ENCODE peak calls at places on chromosomes 5 and 9, in four cellular contexts. H, W, X and G are unnamed samples.

GRCh38 chr9:69745716-69746538 is 13.9 kb downstream of the PTAR1 start:
- DNase-seq in H (no peak), W (peak), X (no peak), G (peak)

GRCh38 chr5:78162253-78162862 is 132.1 kb downstream of the AP3B1 start:
- DNase-seq in H (no peak), W (peak), X (peak), G (peak)

GRCh38 chr5:10524376-10525123 is 39.3 kb upstream of the ANKRD33B start:
- DNase-seq in H (no peak), W (no peak), X (no peak), G (no peak)

GRCh38 chr5:161288071-161288470 is 258.5 kb downstream of the GABRB2 start:
- DNase-seq in H (no peak), W (no peak), X (no peak), G (no peak)

GRCh38 chr5:172235132-172235780 is 41.3 kb downstream of the EFCAB9 start:
- DNase-seq in H (no peak), W (peak), X (peak), G (no peak)

GRCh38 chr9:109253241-109253636 is 67.6 kb downstream of the EPB41L4B start:
- DNase-seq in H (no peak), W (no peak), X (no peak), G (no peak)

GRCh38 chr5:173781826-173782670 is 106.1 kb upstream of the CPEB4 start:
- DNase-seq in H (peak), W (peak), X (peak), G (peak)

GRCh38 chr5:143456952-143457547 is 53.6 kb upstream of the NR3C1 start:
- DNase-seq in H (no peak), W (no peak), X (no peak), G (no peak)

GRCh38 chr9:70411930-70412677 is 2.4 kb downstream of the KLF9 start:
- DNase-seq in H (peak), W (peak), X (peak), G (no peak)

GRCh38 chr9:106956971-106957370 is 94.0 kb downstream of the ZNF462 start:
- DNase-seq in H (no peak), W (no peak), X (no peak), G (no peak)

GRCh38 chr9:111630182-111631070 is 708 bp upstream of the DNAJC25 start:
- DNase-seq in H (no peak), W (no peak), X (no peak), G (no peak)

GRCh38 chr9:108477538-108478006 is 378.2 kb downstream of the ACTL7B start:
- DNase-seq in H (no peak), W (peak), X (no peak), G (no peak)

GRCh38 chr9:104232781-104233341 is 138.8 kb downstream of the SMC2 start:
- DNase-seq in H (no peak), W (no peak), X (no peak), G (no peak)

GRCh38 chr9:83304686-83305085 is 233.5 kb downstream of the FRMD3 start:
- DNase-seq in H (peak), W (peak), X (no peak), G (peak)

GRCh38 chr9:94952553-94953373 is 226.3 kb downstream of the AOPEP start:
- DNase-seq in H (peak), W (no peak), X (peak), G (no peak)

GRCh38 chr9:134130503-134131375 is 5.1 kb upstream of the WDR5 start:
- DNase-seq in H (peak), W (peak), X (no peak), G (no peak)

GRCh38 chr5:124460666-124461065 is 285.8 kb downstream of the ZNF608 start:
- DNase-seq in H (no peak), W (no peak), X (no peak), G (no peak)

GRCh38 chr5:124461110-124461509 is 285.3 kb downstream of the ZNF608 start:
- DNase-seq in H (no peak), W (no peak), X (no peak), G (no peak)

GRCh38 chr5:124461857-124462423 is 284.5 kb downstream of the ZNF608 start:
- DNase-seq in H (no peak), W (no peak), X (no peak), G (no peak)

GRCh38 chr5:124457901-124458300 is 288.5 kb downstream of the ZNF608 start:
- DNase-seq in H (no peak), W (no peak), X (no peak), G (no peak)

GRCh38 chr5:124460000-124460399 is 286.4 kb downstream of the ZNF608 start:
- DNase-seq in H (peak), W (no peak), X (no peak), G (no peak)
- TF ChIP-seq CTCF in H (no peak), W (no peak), X (no peak), G (no peak)

GRCh38 chr9:125359011-125359410 is 97.4 kb downstream of the GAPVD1 start:
- DNase-seq in H (no peak), W (no peak), X (no peak), G (no peak)

GRCh38 chr9:125356032-125356431 is 94.4 kb downstream of the GAPVD1 start:
- DNase-seq in H (no peak), W (no peak), X (no peak), G (no peak)

GRCh38 chr9:125366676-125367075 is 105.0 kb downstream of the GAPVD1 start:
- DNase-seq in H (no peak), W (no peak), X (no peak), G (peak)

GRCh38 chr9:125360621-125361020 is 99.0 kb downstream of the GAPVD1 start:
- DNase-seq in H (no peak), W (no peak), X (peak), G (no peak)

GRCh38 chr9:125361837-125362531 is 100.4 kb downstream of the GAPVD1 start:
- DNase-seq in H (no peak), W (peak), X (peak), G (peak)
- TF ChIP-seq CTCF in H (no peak), W (peak), X (peak), G (peak)

GRCh38 chr5:3511774-3512173 is 83.9 kb upstream of the IRX1 start:
- DNase-seq in H (no peak), W (no peak), X (no peak), G (no peak)

GRCh38 chr5:3512291-3512690 is 83.3 kb upstream of the IRX1 start:
- DNase-seq in H (no peak), W (no peak), X (no peak), G (no peak)

GRCh38 chr5:3510642-3511041 is 85.0 kb upstream of the IRX1 start:
- DNase-seq in H (no peak), W (no peak), X (no peak), G (no peak)

DNA sequence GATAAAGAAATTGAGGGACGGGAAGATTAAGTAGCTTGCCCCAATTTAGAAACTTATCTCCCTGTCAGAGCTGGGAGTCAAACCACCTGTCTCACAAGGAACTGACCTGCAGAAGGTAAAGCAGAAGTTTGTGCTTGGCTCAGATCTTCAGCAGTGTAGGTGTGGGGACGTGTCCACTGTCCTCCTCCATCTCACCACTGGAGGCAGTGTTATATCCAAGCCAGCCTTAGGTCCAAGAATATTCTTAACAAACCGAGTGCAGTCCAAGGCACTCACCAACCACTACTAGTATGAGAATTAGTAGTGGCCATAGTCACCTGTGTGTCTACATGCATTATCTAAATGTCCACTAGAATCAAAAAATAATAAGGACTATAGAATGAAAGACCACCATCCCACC is 86.3 kb upstream of the IRX1 start:
- DNase-seq in H (no peak), W (no peak), X (no peak), G (no peak)
- TF ChIP-seq CTCF in H (no peak), W (no peak), X (no peak), G (no peak)

GRCh38 chr5:150487199-150488061 is 20.5 kb upstream of the NDST1 start:
- DNase-seq in H (no peak), W (peak), X (peak), G (no peak)
- TF ChIP-seq CTCF in H (no peak), W (peak), X (peak), G (no peak)

DNA sequence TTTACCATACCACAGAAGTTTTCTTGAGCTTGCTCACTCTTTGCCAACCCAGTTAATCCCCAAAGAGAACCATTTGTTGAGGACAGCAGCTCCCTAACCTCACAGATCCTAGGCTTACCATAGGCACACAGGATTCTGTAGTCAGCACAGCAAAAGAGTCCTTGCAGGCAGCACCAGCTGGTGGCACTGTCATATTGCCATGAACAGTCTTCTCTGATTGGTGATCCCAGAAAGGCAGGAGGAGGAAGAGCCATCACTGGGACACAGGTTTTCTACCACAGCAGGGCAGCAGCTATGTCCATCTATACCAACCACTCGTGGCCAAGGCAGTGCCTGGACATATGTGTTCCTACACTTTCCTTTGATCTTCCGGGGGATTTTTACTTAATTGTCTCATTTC is 297.1 kb upstream of the CD180 start:
- DNase-seq in H (no peak), W (peak), X (peak), G (peak)
- TF ChIP-seq CTCF in H (no peak), W (peak), X (no peak), G (peak)

GRCh38 chr9:71628247-71628646 is 140.1 kb downstream of the CEMIP2 start:
- DNase-seq in H (no peak), W (no peak), X (no peak), G (no peak)

GRCh38 chr9:71627537-71627936 is 140.8 kb downstream of the CEMIP2 start:
- DNase-seq in H (no peak), W (peak), X (no peak), G (no peak)

GRCh38 chr9:71626395-71626794 is 141.9 kb downstream of the CEMIP2 start:
- DNase-seq in H (no peak), W (no peak), X (no peak), G (no peak)

GRCh38 chr9:71620806-71621205 is 147.5 kb downstream of the CEMIP2 start:
- DNase-seq in H (no peak), W (no peak), X (no peak), G (no peak)

GRCh38 chr9:71624728-71625127 is 143.6 kb downstream of the CEMIP2 start:
- DNase-seq in H (no peak), W (no peak), X (no peak), G (no peak)
- TF ChIP-seq CTCF in H (no peak), W (no peak), X (no peak), G (peak)

GRCh38 chr9:86703346-86703745 is 244.0 kb downstream of the GAS1 start:
- DNase-seq in H (no peak), W (no peak), X (no peak), G (no peak)

GRCh38 chr9:86705474-86705873 is 241.8 kb downstream of the GAS1 start:
- DNase-seq in H (no peak), W (no peak), X (no peak), G (no peak)

GRCh38 chr9:86695904-86696424 is 251.3 kb downstream of the GAS1 start:
- DNase-seq in H (no peak), W (no peak), X (no peak), G (no peak)

GRCh38 chr9:86706391-86706790 is 240.9 kb downstream of the GAS1 start:
- DNase-seq in H (no peak), W (no peak), X (no peak), G (no peak)

DNA sequence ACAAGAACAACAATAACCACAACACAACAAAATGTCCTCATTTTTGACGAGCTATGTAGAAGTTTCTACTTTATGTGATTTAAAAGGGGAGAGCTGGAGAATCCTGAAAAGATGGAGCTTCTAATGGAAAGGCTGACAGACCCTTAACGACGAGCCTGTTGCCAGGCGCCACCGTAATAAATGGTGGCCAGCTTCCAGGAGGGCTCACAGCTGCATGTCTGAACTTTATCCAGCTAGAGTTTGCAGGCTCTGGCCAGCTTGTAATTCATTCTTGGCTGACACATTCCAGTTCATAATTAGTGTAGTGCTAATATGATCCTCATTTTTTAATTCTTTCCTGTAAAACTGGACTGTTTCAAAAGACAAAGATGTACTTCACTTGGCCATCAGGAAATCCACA is 246.7 kb downstream of the GAS1 start:
- DNase-seq in H (peak), W (peak), X (no peak), G (peak)
- TF ChIP-seq CTCF in H (no peak), W (no peak), X (no peak), G (no peak)

DNA sequence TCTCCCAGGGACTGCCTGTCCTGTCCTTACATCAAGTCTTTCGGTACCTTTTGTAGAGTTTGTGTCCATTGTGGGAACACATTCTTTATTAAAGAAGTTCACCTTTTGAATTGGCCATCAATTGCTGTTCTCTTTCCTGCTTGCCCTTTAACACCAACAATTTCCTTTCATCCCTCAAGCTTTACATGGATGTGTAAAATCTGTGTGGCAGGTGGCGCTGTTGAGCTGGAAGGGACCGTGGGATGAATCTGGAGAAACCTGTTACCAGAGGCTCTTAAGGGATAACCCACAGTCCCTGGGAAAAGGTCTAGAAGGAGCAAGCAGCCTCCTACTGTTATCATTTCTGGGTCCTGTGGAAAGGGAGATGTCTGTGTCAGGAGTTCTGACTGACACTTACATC is 7.9 kb upstream of the ZFP62 start:
- DNase-seq in H (peak), W (peak), X (peak), G (peak)
- TF ChIP-seq CTCF in H (peak), W (peak), X (peak), G (peak)

DNA sequence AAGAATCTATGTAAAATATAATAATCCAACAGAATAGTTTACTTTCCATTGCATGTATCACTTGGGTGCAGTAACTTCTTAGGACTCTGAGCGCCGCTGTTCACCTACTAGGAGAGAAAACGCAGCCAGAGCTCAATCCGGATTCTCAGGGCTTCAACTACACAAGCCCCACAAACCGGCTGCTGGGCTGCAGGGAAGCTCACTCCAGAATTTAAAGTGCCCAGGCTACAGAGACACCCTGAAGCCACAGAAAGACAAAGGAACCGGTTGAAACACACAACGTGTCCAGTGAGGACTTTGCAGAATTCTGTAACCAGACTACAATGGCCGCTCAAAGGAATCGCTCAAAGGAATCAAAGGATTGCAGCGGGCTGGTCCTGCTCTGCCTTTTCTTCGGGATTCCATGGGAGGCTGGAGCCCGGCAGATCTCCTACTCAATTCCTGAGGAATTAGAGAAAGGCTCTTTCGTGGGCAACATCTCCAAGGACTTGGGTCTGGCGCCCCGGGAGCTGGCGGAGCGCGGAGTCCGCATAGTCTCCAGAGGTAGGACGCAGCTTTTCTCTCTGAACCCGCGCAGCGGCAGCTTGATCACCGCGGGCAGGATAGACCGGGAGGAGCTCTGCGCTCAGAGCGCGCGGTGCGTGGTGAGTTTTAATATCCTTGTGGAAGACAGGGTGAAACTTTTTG is at the start of gene PCDHGA10:
- DNase-seq in H (no peak), W (peak), X (peak), G (peak)
- TF ChIP-seq CTCF in H (no peak), W (peak), X (peak), G (peak)

DNA sequence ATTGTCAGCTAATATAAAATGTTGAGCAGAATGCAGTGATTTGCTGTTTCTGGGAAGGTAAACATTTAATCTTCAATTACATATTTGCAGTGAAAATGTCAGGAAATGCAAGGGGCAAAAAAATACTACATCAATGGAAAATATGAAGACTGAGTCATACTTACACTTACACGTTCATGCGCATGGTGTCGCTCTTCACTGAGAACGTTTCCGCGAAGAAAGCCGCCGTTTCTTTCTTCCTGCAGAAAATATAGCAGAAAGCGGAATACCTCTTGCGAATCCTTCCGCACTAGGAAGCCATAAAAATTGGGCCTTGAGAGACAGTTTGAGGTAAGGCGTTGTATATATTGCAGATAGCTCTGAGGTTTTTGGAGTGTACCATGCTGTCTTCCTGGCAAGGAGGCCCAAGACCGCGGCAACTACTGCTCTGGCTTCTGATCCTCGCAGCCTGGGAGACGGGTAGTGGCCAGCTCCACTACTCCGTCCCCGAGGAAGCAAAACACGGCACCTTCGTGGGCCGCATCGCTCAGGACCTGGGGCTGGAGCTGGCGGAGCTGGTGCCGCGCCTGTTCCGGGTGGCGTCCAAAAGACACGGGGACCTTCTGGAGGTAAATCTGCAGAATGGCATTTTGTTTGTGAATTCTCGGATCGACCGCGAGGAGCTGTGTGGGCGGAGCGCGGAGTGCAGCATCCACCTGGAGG is at the start of gene PCDHA13:
- DNase-seq in H (no peak), W (peak), X (no peak), G (peak)
- TF ChIP-seq CTCF in H (no peak), W (peak), X (no peak), G (peak)